ENCODE peak calls at places on chromosomes 6 and 20, in ten cellular contexts. B is HFF-Myc; C is SHP77; J is LoVo; H is activated T-helper 1 cell treated with Interleukin-2 at 50 U/mL for 16 hours; G is heart right ventricle; V is DMS153; Y is caudate nucleus; U is stimulated activated CD4-positive, alpha-beta T cell treated with anti-CD3 and anti-CD28 coated beads, Interleukin-1b, Interleukin-23, amount 100 ng/mL, for 24 hours; R is GM13976. F is an unnamed sample.

GRCh38 chr20:25280051-25280573 is 32.2 kb downstream of the PYGB start:
- DNase-seq in B (no peak), C (peak), J (no peak), H (no peak), G (peak), V (peak), Y (no peak), U (no peak), R (no peak), F (no peak)

GRCh38 chr6:2523061-2523460 is 227.7 kb downstream of the MYLK4 start:
- DNase-seq in B (no peak), C (no peak), J (no peak), H (no peak), G (no peak), V (no peak), Y (no peak), U (no peak), R (no peak), F (no peak)

GRCh38 chr6:111657146-111657545 is 51.5 kb upstream of the TRAF3IP2 start:
- DNase-seq in B (no peak), C (no peak), J (no peak), H (no peak), G (no peak), V (no peak), Y (no peak), U (no peak), R (no peak), F (no peak)

GRCh38 chr6:15288856-15289255 is 43.0 kb downstream of the JARID2 start:
- DNase-seq in B (no peak), C (no peak), J (no peak), H (no peak), G (no peak), V (no peak), Y (no peak), U (no peak), R (no peak), F (no peak)

GRCh38 chr6:75849329-75850025 is 100.4 kb downstream of the MYO6 start:
- DNase-seq in B (no peak), C (no peak), J (peak), H (no peak), G (no peak), V (no peak), Y (no peak), U (no peak), R (no peak), F (no peak)

GRCh38 chr20:9699181-9699580 is 139.7 kb downstream of the PAK5 start:
- DNase-seq in B (no peak), C (no peak), J (no peak), H (no peak), G (no peak), V (no peak), Y (no peak), U (no peak), R (no peak), F (no peak)

GRCh38 chr6:2749972-2750600 is 636 bp downstream of the MYLK4 start:
- DNase-seq in B (no peak), C (peak), J (peak), H (peak), G (peak), V (no peak), Y (no peak), U (peak), R (peak), F (peak)

GRCh38 chr6:160051390-160051789 is 70.2 kb upstream of the SLC22A1 start:
- DNase-seq in B (no peak), C (no peak), J (no peak), H (no peak), G (no peak), V (no peak), Y (no peak), U (no peak), R (no peak), F (no peak)

GRCh38 chr6:21679761-21680265 is 86.3 kb downstream of the SOX4 start:
- DNase-seq in B (no peak), C (no peak), J (no peak), H (no peak), G (no peak), V (no peak), Y (no peak), U (no peak), R (no peak), F (no peak)

GRCh38 chr6:113997106-113997505 is 26.2 kb upstream of the HDAC2 start:
- DNase-seq in B (no peak), C (no peak), J (peak), H (no peak), G (no peak), V (no peak), Y (no peak), U (no peak), R (no peak), F (no peak)

GRCh38 chr6:79461205-79461604 is 76.0 kb downstream of the LCA5 start:
- DNase-seq in B (no peak), C (no peak), J (peak), H (no peak), G (no peak), V (no peak), Y (no peak), U (no peak), R (no peak), F (no peak)

GRCh38 chr6:110944681-110945151 is 13.8 kb upstream of the GTF3C6 start:
- DNase-seq in B (peak), C (no peak), J (peak), H (no peak), G (no peak), V (no peak), Y (no peak), U (peak), R (peak), F (no peak)

GRCh38 chr6:130620338-130620781 is 206.8 kb upstream of the SMLR1 start:
- DNase-seq in B (peak), C (no peak), J (peak), H (no peak), G (no peak), V (no peak), Y (no peak), U (no peak), R (no peak), F (no peak)

GRCh38 chr20:50731930-50732690 is 730 bp downstream of the PARD6B start:
- DNase-seq in B (no peak), C (peak), J (no peak), H (no peak), G (no peak), V (no peak), Y (no peak), U (no peak), R (no peak), F (no peak)

GRCh38 chr20:61520761-61521460 is 268.9 kb downstream of the CDH4 start:
- DNase-seq in B (peak), C (no peak), J (no peak), H (no peak), G (no peak), V (no peak), Y (no peak), U (no peak), R (no peak), F (no peak)

GRCh38 chr6:119379809-119380208 is 30.2 kb upstream of the MAN1A1 start:
- DNase-seq in B (no peak), C (no peak), J (no peak), H (no peak), G (no peak), V (no peak), Y (no peak), U (no peak), R (no peak), F (no peak)

GRCh38 chr6:100229512-100229911 is 235.2 kb downstream of the SIM1 start:
- DNase-seq in B (no peak), C (no peak), J (no peak), H (no peak), G (no peak), V (peak), Y (no peak), U (no peak), R (no peak), F (no peak)

GRCh38 chr6:14425805-14426204 is 308.2 kb downstream of the CD83 start:
- DNase-seq in B (no peak), C (no peak), J (no peak), H (no peak), G (no peak), V (no peak), Y (no peak), U (no peak), R (no peak), F (no peak)

GRCh38 chr20:25399038-25399430 is 8.4 kb upstream of the ABHD12 start:
- DNase-seq in B (peak), C (peak), J (peak), H (no peak), G (peak), V (peak), Y (no peak), U (no peak), R (peak), F (no peak)

GRCh38 chr6:99614430-99615161 is 8.0 kb downstream of the PRDM13 start:
- DNase-seq in B (no peak), C (no peak), J (no peak), H (no peak), G (no peak), V (peak), Y (no peak), U (no peak), R (peak), F (no peak)

GRCh38 chr6:165869526-165869925 is 206.5 kb upstream of the PDE10A start:
- DNase-seq in B (no peak), C (no peak), J (no peak), H (no peak), G (no peak), V (no peak), Y (no peak), U (no peak), R (no peak), F (no peak)